ENCODE peak calls at places on chromosomes 1 and 21, in six cellular contexts. One of them, this sample, is unnamed.

GRCh38 chr1:173353346-173353745 is 123.8 kb upstream of the PRDX6 start:
- DNase-seq in neuronal stem cell: no peak
- DNase-seq in IMR-90: no peak
- DNase-seq in mesendoderm: no peak
- DNase-seq in H9: no peak
- DNase-seq in trophoblast cell: no peak
- DNase-seq in this sample: no peak

GRCh38 chr1:102628008-102628736 is 480.1 kb downstream of the COL11A1 start:
- DNase-seq in IMR-90: no peak
- DNase-seq in trophoblast cell: no peak
- DNase-seq in neuronal stem cell: no peak
- DNase-seq in H9: no peak
- DNase-seq in mesendoderm: no peak
- DNase-seq in this sample: peak; percentile 28

GRCh38 chr1:5424802-5425201 is 567.4 kb downstream of the NPHP4 start:
- DNase-seq in H9: peak; percentile 61
- DNase-seq in mesendoderm: peak; percentile 89
- DNase-seq in trophoblast cell: no peak
- DNase-seq in IMR-90: no peak
- DNase-seq in neuronal stem cell: peak; percentile 37
- DNase-seq in this sample: no peak

GRCh38 chr1:30982937-30983336 is 74.4 kb upstream of the SDC3 start:
- DNase-seq in H9: no peak
- DNase-seq in neuronal stem cell: no peak
- DNase-seq in IMR-90: peak; percentile 52
- DNase-seq in trophoblast cell: no peak
- DNase-seq in mesendoderm: no peak
- DNase-seq in this sample: peak; percentile 22

GRCh38 chr1:221045842-221046831 is 166.9 kb downstream of the HLX start:
- DNase-seq in neuronal stem cell: no peak
- DNase-seq in trophoblast cell: no peak
- DNase-seq in H9: no peak
- DNase-seq in mesendoderm: no peak
- DNase-seq in IMR-90: peak; percentile 38
- DNase-seq in this sample: peak; percentile 78

GRCh38 chr1:29849038-29849750 is 612.9 kb downstream of the PTPRU start:
- DNase-seq in trophoblast cell: peak; percentile 17
- DNase-seq in neuronal stem cell: peak; percentile 30
- DNase-seq in IMR-90: peak; percentile 17
- DNase-seq in H9: peak; percentile 79
- DNase-seq in mesendoderm: peak; percentile 84
- DNase-seq in this sample: peak; percentile 18

GRCh38 chr1:10788592-10789006 is 7.8 kb downstream of the CASZ1 start:
- DNase-seq in H9: peak; percentile 65
- DNase-seq in trophoblast cell: no peak
- DNase-seq in mesendoderm: peak; percentile 51
- DNase-seq in IMR-90: no peak
- DNase-seq in neuronal stem cell: no peak
- DNase-seq in this sample: peak; percentile 13

GRCh38 chr1:226981838-226982237 is 41.7 kb downstream of the COQ8A start:
- DNase-seq in neuronal stem cell: no peak
- DNase-seq in trophoblast cell: no peak
- DNase-seq in H9: no peak
- DNase-seq in mesendoderm: no peak
- DNase-seq in IMR-90: no peak
- DNase-seq in this sample: no peak

GRCh38 chr1:28540651-28541050 is 12.2 kb upstream of the TRNAU1AP start:
- DNase-seq in neuronal stem cell: no peak
- DNase-seq in trophoblast cell: no peak
- DNase-seq in H9: no peak
- DNase-seq in mesendoderm: peak; percentile 29
- DNase-seq in IMR-90: no peak
- DNase-seq in this sample: no peak

GRCh38 chr1:152415454-152416227 is 1.6 kb upstream of the CRNN start:
- DNase-seq in mesendoderm: no peak
- DNase-seq in H9: no peak
- DNase-seq in trophoblast cell: no peak
- DNase-seq in IMR-90: no peak
- DNase-seq in neuronal stem cell: no peak
- DNase-seq in this sample: no peak

GRCh38 chr1:201260648-201261311 is 22.5 kb upstream of the PKP1 start:
- DNase-seq in trophoblast cell: no peak
- DNase-seq in H9: no peak
- DNase-seq in mesendoderm: no peak
- DNase-seq in IMR-90: no peak
- DNase-seq in neuronal stem cell: no peak
- DNase-seq in this sample: no peak

GRCh38 chr1:204506969-204507316 is 9.3 kb upstream of the MDM4 start:
- DNase-seq in H9: peak; percentile 85
- DNase-seq in mesendoderm: peak; percentile 93
- DNase-seq in trophoblast cell: peak; percentile 93
- DNase-seq in neuronal stem cell: peak; percentile 97
- DNase-seq in IMR-90: peak; percentile 92
- DNase-seq in this sample: peak; percentile 96

GRCh38 chr21:45439901-45440461 is 35.0 kb downstream of the COL18A1 start:
- DNase-seq in trophoblast cell: no peak
- DNase-seq in IMR-90: no peak
- DNase-seq in mesendoderm: no peak
- DNase-seq in H9: no peak
- DNase-seq in neuronal stem cell: no peak
- DNase-seq in this sample: no peak

GRCh38 chr1:102045752-102046151 is 49.0 kb upstream of the OLFM3 start:
- DNase-seq in H9: no peak
- DNase-seq in IMR-90: no peak
- DNase-seq in trophoblast cell: no peak
- DNase-seq in mesendoderm: no peak
- DNase-seq in neuronal stem cell: no peak
- DNase-seq in this sample: no peak

GRCh38 chr1:80436851-80437250 is 1363.9 kb upstream of the ADGRL2 start:
- DNase-seq in trophoblast cell: no peak
- DNase-seq in neuronal stem cell: no peak
- DNase-seq in IMR-90: no peak
- DNase-seq in mesendoderm: no peak
- DNase-seq in H9: no peak
- DNase-seq in this sample: no peak

GRCh38 chr1:58158465-58159423 is 387.8 kb downstream of the OMA1 start:
- DNase-seq in mesendoderm: peak; percentile 32
- DNase-seq in neuronal stem cell: no peak
- DNase-seq in H9: no peak
- DNase-seq in trophoblast cell: no peak
- DNase-seq in IMR-90: no peak
- DNase-seq in this sample: no peak

GRCh38 chr1:223059526-223059925 is 83.5 kb downstream of the TLR5 start:
- DNase-seq in H9: no peak
- DNase-seq in mesendoderm: no peak
- DNase-seq in IMR-90: no peak
- DNase-seq in trophoblast cell: no peak
- DNase-seq in neuronal stem cell: no peak
- DNase-seq in this sample: no peak

GRCh38 chr1:33532250-33532649 is 59.8 kb downstream of the ZSCAN20 start:
- DNase-seq in H9: no peak
- DNase-seq in neuronal stem cell: no peak
- DNase-seq in trophoblast cell: no peak
- DNase-seq in IMR-90: no peak
- DNase-seq in mesendoderm: no peak
- DNase-seq in this sample: no peak

GRCh38 chr21:15731243-15731613 is 1.4 kb downstream of the USP25 start:
- DNase-seq in IMR-90: no peak
- DNase-seq in H9: no peak
- DNase-seq in trophoblast cell: no peak
- DNase-seq in neuronal stem cell: no peak
- DNase-seq in mesendoderm: no peak
- DNase-seq in this sample: peak; percentile 25

GRCh38 chr1:73160759-73161158 is 878.4 kb upstream of the NEGR1 start:
- DNase-seq in trophoblast cell: no peak
- DNase-seq in neuronal stem cell: no peak
- DNase-seq in mesendoderm: no peak
- DNase-seq in IMR-90: no peak
- DNase-seq in H9: no peak
- DNase-seq in this sample: no peak

GRCh38 chr1:186112280-186112679 is 262.8 kb downstream of the TPR start:
- DNase-seq in mesendoderm: peak; percentile 71
- DNase-seq in neuronal stem cell: no peak
- DNase-seq in IMR-90: no peak
- DNase-seq in trophoblast cell: no peak
- DNase-seq in H9: no peak
- DNase-seq in this sample: no peak

GRCh38 chr1:176122282-176122681 is 84.8 kb downstream of the COP1 start:
- DNase-seq in H9: no peak
- DNase-seq in neuronal stem cell: no peak
- DNase-seq in IMR-90: no peak
- DNase-seq in mesendoderm: no peak
- DNase-seq in trophoblast cell: no peak
- DNase-seq in this sample: no peak

GRCh38 chr1:203342192-203342940 is 8.6 kb downstream of the FMOD start:
- DNase-seq in trophoblast cell: peak; percentile 34
- DNase-seq in H9: peak; percentile 85
- DNase-seq in mesendoderm: peak; percentile 90
- DNase-seq in neuronal stem cell: peak; percentile 62
- DNase-seq in IMR-90: peak; percentile 38
- DNase-seq in this sample: peak; percentile 48

GRCh38 chr1:51926171-51926812 is 47.8 kb upstream of the NRDC start:
- DNase-seq in mesendoderm: peak; percentile 79
- DNase-seq in H9: peak; percentile 57
- DNase-seq in IMR-90: peak; percentile 59
- DNase-seq in trophoblast cell: no peak
- DNase-seq in neuronal stem cell: peak; percentile 20
- DNase-seq in this sample: peak; percentile 46

GRCh38 chr1:232328496-232329102 is 301.3 kb downstream of the SIPA1L2 start:
- DNase-seq in mesendoderm: peak; percentile 55
- DNase-seq in neuronal stem cell: no peak
- DNase-seq in IMR-90: peak; percentile 10
- DNase-seq in trophoblast cell: no peak
- DNase-seq in H9: no peak
- DNase-seq in this sample: peak; percentile 82

GRCh38 chr1:15008783-15009709 is 144.5 kb upstream of the TMEM51 start:
- DNase-seq in IMR-90: peak; percentile 64
- DNase-seq in H9: no peak
- DNase-seq in mesendoderm: no peak
- DNase-seq in trophoblast cell: no peak
- DNase-seq in neuronal stem cell: no peak
- DNase-seq in this sample: peak; percentile 81

GRCh38 chr1:65440915-65441314 is 20.4 kb downstream of the LEPR start:
- DNase-seq in trophoblast cell: no peak
- DNase-seq in IMR-90: no peak
- DNase-seq in H9: no peak
- DNase-seq in neuronal stem cell: no peak
- DNase-seq in mesendoderm: no peak
- DNase-seq in this sample: peak; percentile 79

GRCh38 chr1:245277276-245277675 is 122.5 kb downstream of the KIF26B start:
- DNase-seq in trophoblast cell: no peak
- DNase-seq in IMR-90: no peak
- DNase-seq in mesendoderm: peak; percentile 53
- DNase-seq in neuronal stem cell: no peak
- DNase-seq in H9: peak; percentile 64
- DNase-seq in this sample: no peak

GRCh38 chr1:243488459-243489163 is 232.8 kb downstream of the SDCCAG8 start:
- DNase-seq in trophoblast cell: no peak
- DNase-seq in H9: no peak
- DNase-seq in mesendoderm: no peak
- DNase-seq in IMR-90: no peak
- DNase-seq in neuronal stem cell: no peak
- DNase-seq in this sample: no peak
- H2BK120ac ChIP-seq in trophoblast cell: no peak overlapping the region
- H2BK120ac ChIP-seq in H9: no peak overlapping the region
- H2BK120ac ChIP-seq in mesendoderm: no peak overlapping the region
- H2BK120ac ChIP-seq in IMR-90: no peak overlapping the region
- H2BK120ac ChIP-seq in neuronal stem cell: no peak overlapping the region
- H2BK120ac ChIP-seq in this sample: no peak overlapping the region

GRCh38 chr1:115976900-115977480 is 677 bp downstream of the SLC22A15 start:
- DNase-seq in mesendoderm: no peak
- DNase-seq in neuronal stem cell: no peak
- DNase-seq in trophoblast cell: peak; percentile 4
- DNase-seq in IMR-90: no peak
- DNase-seq in H9: no peak
- DNase-seq in this sample: no peak
- H2BK120ac ChIP-seq in mesendoderm: no peak overlapping the region
- H2BK120ac ChIP-seq in neuronal stem cell: no peak overlapping the region
- H2BK120ac ChIP-seq in trophoblast cell: peak overlapping the region; percentile 74
- H2BK120ac ChIP-seq in IMR-90: no peak overlapping the region
- H2BK120ac ChIP-seq in H9: no peak overlapping the region
- H2BK120ac ChIP-seq in this sample: peak overlapping the region; percentile 27

DNA sequence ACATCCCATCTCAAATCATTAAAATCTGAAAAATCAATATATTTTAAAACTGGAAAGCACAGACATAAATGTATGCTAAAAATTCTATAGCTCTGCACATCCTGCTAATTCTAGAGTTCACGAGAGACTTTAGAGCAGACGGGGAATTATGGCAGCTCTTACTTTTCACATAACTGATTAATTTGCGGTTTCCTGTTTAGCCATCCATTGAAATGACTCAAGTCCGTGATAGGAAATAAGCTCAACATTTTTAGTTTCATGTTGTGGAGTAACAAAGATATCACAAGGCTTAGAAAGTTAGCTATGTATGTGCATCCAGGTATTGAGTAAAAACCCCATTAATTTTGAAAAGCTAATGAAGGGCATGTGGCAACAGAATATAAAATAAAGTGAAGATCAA is 123.2 kb downstream of the SMYD2 start:
- DNase-seq in neuronal stem cell: no peak
- DNase-seq in mesendoderm: no peak
- DNase-seq in H9: no peak
- DNase-seq in trophoblast cell: no peak
- DNase-seq in IMR-90: peak; percentile 88
- DNase-seq in this sample: peak; percentile 90
- H2BK120ac ChIP-seq in neuronal stem cell: no peak overlapping the region
- H2BK120ac ChIP-seq in mesendoderm: no peak overlapping the region
- H2BK120ac ChIP-seq in H9: no peak overlapping the region
- H2BK120ac ChIP-seq in trophoblast cell: no peak overlapping the region
- H2BK120ac ChIP-seq in IMR-90: peak overlapping the region; percentile 90
- H2BK120ac ChIP-seq in this sample: no peak overlapping the region

DNA sequence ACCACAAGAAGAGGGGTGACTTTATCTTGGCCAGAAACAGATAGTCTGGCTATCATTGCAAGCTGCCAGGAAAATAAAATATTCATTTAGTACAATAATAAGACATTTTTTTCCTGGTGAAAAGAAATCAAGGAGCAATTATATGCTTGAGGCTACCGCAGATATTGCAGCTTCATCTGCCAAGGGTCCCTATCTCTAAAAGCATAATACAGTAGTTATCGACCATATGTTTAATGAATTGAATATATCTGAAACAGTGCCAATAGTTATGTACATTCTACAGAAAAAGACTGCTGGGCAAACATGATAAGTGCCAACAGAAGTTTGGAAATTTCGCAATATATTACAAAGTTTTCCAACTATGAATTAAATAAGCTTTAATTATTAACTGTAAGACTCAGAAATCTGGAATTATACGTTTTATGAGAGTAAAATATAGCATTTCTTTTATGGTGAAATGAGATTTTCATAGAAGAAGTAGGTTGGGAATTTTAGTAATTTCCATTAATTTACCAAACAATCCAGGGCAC is 561.1 kb upstream of the ZP4 start:
- DNase-seq in mesendoderm: no peak
- DNase-seq in neuronal stem cell: no peak
- DNase-seq in H9: no peak
- DNase-seq in trophoblast cell: no peak
- DNase-seq in IMR-90: no peak
- DNase-seq in this sample: no peak
- H2BK120ac ChIP-seq in mesendoderm: no peak overlapping the region
- H2BK120ac ChIP-seq in neuronal stem cell: no peak overlapping the region
- H2BK120ac ChIP-seq in H9: no peak overlapping the region
- H2BK120ac ChIP-seq in trophoblast cell: no peak overlapping the region
- H2BK120ac ChIP-seq in IMR-90: no peak overlapping the region
- H2BK120ac ChIP-seq in this sample: no peak overlapping the region